ENCODE peak calls at places on chromosomes 13 and 19, in six cellular contexts. A, Q, H, Z, X and R are unnamed samples.

GRCh38 chr19:40217921-40218890 is at the start of gene TTC9B:
- DNase-seq in X (no peak), A (no peak), Q (no peak), Z (peak; percentile 75), H (no peak), R (no peak)

GRCh38 chr19:47675271-47675670 is 38.0 kb upstream of the EHD2 start:
- DNase-seq in X (no peak), A (no peak), H (no peak), Q (no peak), Z (no peak), R (no peak)

GRCh38 chr13:43042410-43042921 is 19.1 kb downstream of the DNAJC15 start:
- DNase-seq in H (no peak), X (no peak), Z (no peak), Q (no peak), A (no peak), R (no peak)

GRCh38 chr13:92187378-92187989 is 789.1 kb downstream of the GPC5 start:
- DNase-seq in Z (peak; percentile 51), H (peak; percentile 29), Q (peak; percentile 39), A (peak; percentile 60), X (no peak), R (peak; percentile 59)

GRCh38 chr19:32471095-32471494 is 65.5 kb downstream of the DPY19L3 start:
- DNase-seq in H (no peak), X (no peak), Q (no peak), A (no peak), Z (no peak), R (no peak)

GRCh38 chr13:52070929-52071523 is 46.5 kb downstream of the UTP14C start:
- DNase-seq in H (no peak), Z (no peak), Q (peak; percentile 45), A (no peak), X (no peak), R (peak; percentile 57)

GRCh38 chr19:37979547-37980082 is 72.6 kb downstream of the SIPA1L3 start:
- DNase-seq in X (no peak), Q (no peak), A (no peak), Z (peak; percentile 34), H (no peak), R (no peak)

GRCh38 chr19:29858000-29858596 is 46.3 kb downstream of the CCNE1 start:
- DNase-seq in A (no peak), Z (no peak), X (no peak), H (no peak), Q (no peak), R (no peak)

GRCh38 chr13:64723735-64724134 is 2506.4 kb downstream of the PCDH9 start:
- DNase-seq in H (no peak), X (no peak), A (no peak), Z (peak; percentile 9), Q (peak; percentile 75), R (peak; percentile 96)

GRCh38 chr19:51002542-51003311 is 1.3 kb upstream of the KLK8 start:
- DNase-seq in X (no peak), Q (peak; percentile 47), A (peak; percentile 47), H (no peak), Z (no peak), R (no peak)

GRCh38 chr19:53868892-53869804 is 1.5 kb downstream of the MYADM start:
- DNase-seq in Z (no peak), A (peak; percentile 79), Q (peak; percentile 83), X (peak; percentile 95), H (peak; percentile 92), R (peak; percentile 85)

GRCh38 chr19:6253886-6254285 is 25.9 kb downstream of the MLLT1 start:
- DNase-seq in Q (no peak), A (no peak), Z (no peak), H (no peak), X (no peak), R (no peak)

GRCh38 chr19:51338563-51339312 is 3.2 kb downstream of the VSIG10L start:
- DNase-seq in Z (no peak), A (peak; percentile 55), Q (peak; percentile 64), H (peak; percentile 89), X (peak; percentile 86), R (peak; percentile 62)

GRCh38 chr13:72726721-72727416 is 560 bp downstream of the MZT1 start:
- DNase-seq in Z (peak; percentile 94), H (peak; percentile 20), Q (peak; percentile 17), X (no peak), A (no peak), R (peak; percentile 10)

GRCh38 chr19:17751103-17751911 is at the start of gene FCHO1:
- DNase-seq in A (no peak), H (no peak), Z (no peak), Q (no peak), X (no peak), R (no peak)

GRCh38 chr19:19575411-19575810 is 37.3 kb downstream of the CILP2 start:
- DNase-seq in A (no peak), Q (no peak), H (no peak), Z (peak; percentile 79), X (no peak), R (no peak)

GRCh38 chr13:66665991-66666390 is 564.1 kb downstream of the PCDH9 start:
- DNase-seq in H (no peak), X (no peak), Q (peak; percentile 77), A (peak; percentile 5), Z (peak; percentile 70), R (peak; percentile 66)

GRCh38 chr13:27744861-27745260 is 47.4 kb upstream of the GSX1 start:
- DNase-seq in Z (no peak), X (no peak), Q (no peak), A (no peak), H (no peak), R (no peak)

GRCh38 chr19:16449330-16449961 is 22.3 kb downstream of the EPS15L1 start:
- DNase-seq in A (no peak), H (no peak), Q (no peak), X (no peak), Z (no peak), R (no peak)

GRCh38 chr13:101490400-101491015 is 38.0 kb downstream of the ITGBL1 start:
- DNase-seq in A (no peak), H (no peak), Z (no peak), Q (peak; percentile 44), X (no peak), R (no peak)

GRCh38 chr19:7101498-7102253 is 32.2 kb downstream of the ZNF557 start:
- DNase-seq in H (no peak), A (no peak), Q (no peak), X (no peak), Z (no peak), R (no peak)

GRCh38 chr19:14979136-14979497 is 547 bp downstream of the SLC1A6 start:
- DNase-seq in X (no peak), A (no peak), Z (no peak), Q (no peak), H (no peak), R (no peak)

GRCh38 chr13:107650081-107650701 is 565.1 kb downstream of the LIG4 start:
- DNase-seq in A (no peak), H (peak; percentile 30), X (peak; percentile 16), Z (no peak), Q (peak; percentile 44), R (peak; percentile 50)

GRCh38 chr19:35755550-35756371 is 1.1 kb downstream of the HSPB6 start:
- DNase-seq in Z (no peak), X (peak; percentile 97), H (peak; percentile 96), Q (peak; percentile 88), A (no peak), R (peak; percentile 85)